ENCODE peak calls at places on chromosomes 13 and 19, in nine cellular contexts. One of them, this sample, is unnamed.
A peak's percentile ranks its signal among the peaks of the same experiment; 100 is the strongest.

GRCh38 chr19:33481863-33482262 is 39.7 kb downstream of the PEPD start:
- DNase-seq in stimulated activated naive CD8-positive, alpha-beta T cell treated with anti-CD3 and anti-CD28 coated beads, Interleukin-15, amount 100 ng/mL, for 72 hours: no peak
- DNase-seq in activated naive CD8-positive, alpha-beta T cell treated with anti-CD3 and anti-CD28 coated beads for 36 hours: no peak
- DNase-seq in HTR-8/SVneo: no peak
- DNase-seq in neural crest cell: no peak
- DNase-seq in NCI-H1092: no peak
- DNase-seq in NCI-H446: no peak
- DNase-seq in mesothelial cell of epicardium: no peak
- DNase-seq in thoracic aorta: no peak
- DNase-seq in this sample: no peak

GRCh38 chr19:50171752-50172151 is 8.7 kb upstream of the IZUMO2 start:
- DNase-seq in thoracic aorta: no peak
- DNase-seq in mesothelial cell of epicardium: no peak
- DNase-seq in HTR-8/SVneo: no peak
- DNase-seq in stimulated activated naive CD8-positive, alpha-beta T cell treated with anti-CD3 and anti-CD28 coated beads, Interleukin-15, amount 100 ng/mL, for 72 hours: no peak
- DNase-seq in NCI-H446: no peak
- DNase-seq in NCI-H1092: no peak
- DNase-seq in activated naive CD8-positive, alpha-beta T cell treated with anti-CD3 and anti-CD28 coated beads for 36 hours: no peak
- DNase-seq in neural crest cell: no peak
- DNase-seq in this sample: no peak

GRCh38 chr19:11091343-11092153 is 2.3 kb downstream of the LDLR start:
- DNase-seq in HTR-8/SVneo: peak; percentile 70
- DNase-seq in activated naive CD8-positive, alpha-beta T cell treated with anti-CD3 and anti-CD28 coated beads for 36 hours: peak; percentile 30
- DNase-seq in NCI-H1092: no peak
- DNase-seq in thoracic aorta: peak; percentile 57
- DNase-seq in mesothelial cell of epicardium: peak; percentile 41
- DNase-seq in neural crest cell: no peak
- DNase-seq in NCI-H446: no peak
- DNase-seq in stimulated activated naive CD8-positive, alpha-beta T cell treated with anti-CD3 and anti-CD28 coated beads, Interleukin-15, amount 100 ng/mL, for 72 hours: peak; percentile 43
- DNase-seq in this sample: peak; percentile 9

GRCh38 chr13:74290324-74290773 is 156.1 kb upstream of the KLF12 start:
- DNase-seq in stimulated activated naive CD8-positive, alpha-beta T cell treated with anti-CD3 and anti-CD28 coated beads, Interleukin-15, amount 100 ng/mL, for 72 hours: peak; percentile 63
- DNase-seq in thoracic aorta: no peak
- DNase-seq in HTR-8/SVneo: peak; percentile 25
- DNase-seq in neural crest cell: peak; percentile 2
- DNase-seq in NCI-H1092: peak; percentile 89
- DNase-seq in NCI-H446: no peak
- DNase-seq in mesothelial cell of epicardium: no peak
- DNase-seq in activated naive CD8-positive, alpha-beta T cell treated with anti-CD3 and anti-CD28 coated beads for 36 hours: peak; percentile 57
- DNase-seq in this sample: peak; percentile 28

GRCh38 chr13:26011996-26012688 is 39.7 kb downstream of the SHISA2 start:
- DNase-seq in activated naive CD8-positive, alpha-beta T cell treated with anti-CD3 and anti-CD28 coated beads for 36 hours: peak; percentile 71
- DNase-seq in stimulated activated naive CD8-positive, alpha-beta T cell treated with anti-CD3 and anti-CD28 coated beads, Interleukin-15, amount 100 ng/mL, for 72 hours: peak; percentile 66
- DNase-seq in NCI-H446: no peak
- DNase-seq in neural crest cell: no peak
- DNase-seq in HTR-8/SVneo: no peak
- DNase-seq in thoracic aorta: no peak
- DNase-seq in NCI-H1092: no peak
- DNase-seq in mesothelial cell of epicardium: no peak
- DNase-seq in this sample: no peak

GRCh38 chr19:35777411-35777841 is 2.1 kb downstream of the ARHGAP33 start:
- DNase-seq in HTR-8/SVneo: no peak
- DNase-seq in NCI-H446: no peak
- DNase-seq in mesothelial cell of epicardium: no peak
- DNase-seq in stimulated activated naive CD8-positive, alpha-beta T cell treated with anti-CD3 and anti-CD28 coated beads, Interleukin-15, amount 100 ng/mL, for 72 hours: no peak
- DNase-seq in activated naive CD8-positive, alpha-beta T cell treated with anti-CD3 and anti-CD28 coated beads for 36 hours: no peak
- DNase-seq in NCI-H1092: no peak
- DNase-seq in thoracic aorta: no peak
- DNase-seq in neural crest cell: peak; percentile 44
- DNase-seq in this sample: no peak

GRCh38 chr13:109904218-109904617 is 117.8 kb upstream of the IRS2 start:
- DNase-seq in mesothelial cell of epicardium: no peak
- DNase-seq in NCI-H446: no peak
- DNase-seq in HTR-8/SVneo: no peak
- DNase-seq in activated naive CD8-positive, alpha-beta T cell treated with anti-CD3 and anti-CD28 coated beads for 36 hours: no peak
- DNase-seq in stimulated activated naive CD8-positive, alpha-beta T cell treated with anti-CD3 and anti-CD28 coated beads, Interleukin-15, amount 100 ng/mL, for 72 hours: no peak
- DNase-seq in NCI-H1092: no peak
- DNase-seq in neural crest cell: no peak
- DNase-seq in thoracic aorta: no peak
- DNase-seq in this sample: no peak

GRCh38 chr19:12796146-12797071 is 5.1 kb downstream of the JUNB start:
- DNase-seq in mesothelial cell of epicardium: peak; percentile 81
- DNase-seq in activated naive CD8-positive, alpha-beta T cell treated with anti-CD3 and anti-CD28 coated beads for 36 hours: peak; percentile 71
- DNase-seq in NCI-H446: peak; percentile 90
- DNase-seq in neural crest cell: peak; percentile 88
- DNase-seq in thoracic aorta: no peak
- DNase-seq in HTR-8/SVneo: no peak
- DNase-seq in stimulated activated naive CD8-positive, alpha-beta T cell treated with anti-CD3 and anti-CD28 coated beads, Interleukin-15, amount 100 ng/mL, for 72 hours: peak; percentile 74
- DNase-seq in NCI-H1092: peak; percentile 68
- DNase-seq in this sample: no peak

GRCh38 chr13:43072394-43072793 is 49.0 kb downstream of the DNAJC15 start:
- DNase-seq in stimulated activated naive CD8-positive, alpha-beta T cell treated with anti-CD3 and anti-CD28 coated beads, Interleukin-15, amount 100 ng/mL, for 72 hours: no peak
- DNase-seq in HTR-8/SVneo: no peak
- DNase-seq in thoracic aorta: no peak
- DNase-seq in mesothelial cell of epicardium: no peak
- DNase-seq in NCI-H446: no peak
- DNase-seq in neural crest cell: no peak
- DNase-seq in activated naive CD8-positive, alpha-beta T cell treated with anti-CD3 and anti-CD28 coated beads for 36 hours: no peak
- DNase-seq in NCI-H1092: no peak
- DNase-seq in this sample: no peak

GRCh38 chr13:71759506-71760225 is 107.3 kb downstream of the DACH1 start:
- DNase-seq in mesothelial cell of epicardium: no peak
- DNase-seq in NCI-H446: no peak
- DNase-seq in HTR-8/SVneo: no peak
- DNase-seq in stimulated activated naive CD8-positive, alpha-beta T cell treated with anti-CD3 and anti-CD28 coated beads, Interleukin-15, amount 100 ng/mL, for 72 hours: no peak
- DNase-seq in NCI-H1092: no peak
- DNase-seq in activated naive CD8-positive, alpha-beta T cell treated with anti-CD3 and anti-CD28 coated beads for 36 hours: no peak
- DNase-seq in thoracic aorta: no peak
- DNase-seq in neural crest cell: peak; percentile 19
- DNase-seq in this sample: no peak

GRCh38 chr19:48443262-48443661 is 2.5 kb upstream of the GRWD1 start:
- DNase-seq in NCI-H446: peak; percentile 29
- DNase-seq in NCI-H1092: no peak
- DNase-seq in thoracic aorta: no peak
- DNase-seq in mesothelial cell of epicardium: no peak
- DNase-seq in neural crest cell: no peak
- DNase-seq in stimulated activated naive CD8-positive, alpha-beta T cell treated with anti-CD3 and anti-CD28 coated beads, Interleukin-15, amount 100 ng/mL, for 72 hours: no peak
- DNase-seq in activated naive CD8-positive, alpha-beta T cell treated with anti-CD3 and anti-CD28 coated beads for 36 hours: no peak
- DNase-seq in HTR-8/SVneo: no peak
- DNase-seq in this sample: no peak

GRCh38 chr19:49489601-49490167 is 2.3 kb downstream of the RPL13A start:
- DNase-seq in HTR-8/SVneo: no peak
- DNase-seq in NCI-H1092: no peak
- DNase-seq in activated naive CD8-positive, alpha-beta T cell treated with anti-CD3 and anti-CD28 coated beads for 36 hours: no peak
- DNase-seq in mesothelial cell of epicardium: no peak
- DNase-seq in neural crest cell: no peak
- DNase-seq in NCI-H446: no peak
- DNase-seq in stimulated activated naive CD8-positive, alpha-beta T cell treated with anti-CD3 and anti-CD28 coated beads, Interleukin-15, amount 100 ng/mL, for 72 hours: no peak
- DNase-seq in thoracic aorta: no peak
- DNase-seq in this sample: no peak

GRCh38 chr13:102325321-102325720 is 76.5 kb downstream of the FGF14 start:
- DNase-seq in HTR-8/SVneo: no peak
- DNase-seq in mesothelial cell of epicardium: no peak
- DNase-seq in activated naive CD8-positive, alpha-beta T cell treated with anti-CD3 and anti-CD28 coated beads for 36 hours: no peak
- DNase-seq in NCI-H1092: no peak
- DNase-seq in NCI-H446: no peak
- DNase-seq in stimulated activated naive CD8-positive, alpha-beta T cell treated with anti-CD3 and anti-CD28 coated beads, Interleukin-15, amount 100 ng/mL, for 72 hours: no peak
- DNase-seq in neural crest cell: no peak
- DNase-seq in thoracic aorta: no peak
- DNase-seq in this sample: no peak

GRCh38 chr13:49651775-49652690 is 23.7 kb downstream of the ARL11 start:
- DNase-seq in neural crest cell: no peak
- DNase-seq in activated naive CD8-positive, alpha-beta T cell treated with anti-CD3 and anti-CD28 coated beads for 36 hours: no peak
- DNase-seq in NCI-H1092: no peak
- DNase-seq in thoracic aorta: no peak
- DNase-seq in NCI-H446: no peak
- DNase-seq in stimulated activated naive CD8-positive, alpha-beta T cell treated with anti-CD3 and anti-CD28 coated beads, Interleukin-15, amount 100 ng/mL, for 72 hours: no peak
- DNase-seq in HTR-8/SVneo: no peak
- DNase-seq in mesothelial cell of epicardium: no peak
- DNase-seq in this sample: peak; percentile 95

GRCh38 chr13:28854657-28855056 is 34.5 kb downstream of the MTUS2 start:
- DNase-seq in stimulated activated naive CD8-positive, alpha-beta T cell treated with anti-CD3 and anti-CD28 coated beads, Interleukin-15, amount 100 ng/mL, for 72 hours: no peak
- DNase-seq in HTR-8/SVneo: no peak
- DNase-seq in mesothelial cell of epicardium: no peak
- DNase-seq in thoracic aorta: no peak
- DNase-seq in NCI-H1092: no peak
- DNase-seq in neural crest cell: no peak
- DNase-seq in NCI-H446: no peak
- DNase-seq in activated naive CD8-positive, alpha-beta T cell treated with anti-CD3 and anti-CD28 coated beads for 36 hours: no peak
- DNase-seq in this sample: no peak

GRCh38 chr19:5966215-5966614 is 11.7 kb downstream of the RANBP3 start:
- DNase-seq in mesothelial cell of epicardium: no peak
- DNase-seq in HTR-8/SVneo: no peak
- DNase-seq in NCI-H1092: no peak
- DNase-seq in stimulated activated naive CD8-positive, alpha-beta T cell treated with anti-CD3 and anti-CD28 coated beads, Interleukin-15, amount 100 ng/mL, for 72 hours: no peak
- DNase-seq in thoracic aorta: no peak
- DNase-seq in activated naive CD8-positive, alpha-beta T cell treated with anti-CD3 and anti-CD28 coated beads for 36 hours: no peak
- DNase-seq in NCI-H446: no peak
- DNase-seq in neural crest cell: no peak
- DNase-seq in this sample: no peak

GRCh38 chr19:1495799-1496713 is 5.1 kb downstream of the REEP6 start:
- DNase-seq in activated naive CD8-positive, alpha-beta T cell treated with anti-CD3 and anti-CD28 coated beads for 36 hours: no peak
- DNase-seq in stimulated activated naive CD8-positive, alpha-beta T cell treated with anti-CD3 and anti-CD28 coated beads, Interleukin-15, amount 100 ng/mL, for 72 hours: no peak
- DNase-seq in thoracic aorta: no peak
- DNase-seq in mesothelial cell of epicardium: no peak
- DNase-seq in NCI-H1092: no peak
- DNase-seq in neural crest cell: no peak
- DNase-seq in NCI-H446: no peak
- DNase-seq in HTR-8/SVneo: no peak
- DNase-seq in this sample: no peak

GRCh38 chr13:32883501-32883900 is 132.7 kb upstream of the KL start:
- DNase-seq in HTR-8/SVneo: no peak
- DNase-seq in thoracic aorta: no peak
- DNase-seq in mesothelial cell of epicardium: no peak
- DNase-seq in NCI-H446: peak; percentile 79
- DNase-seq in neural crest cell: no peak
- DNase-seq in NCI-H1092: peak; percentile 42
- DNase-seq in activated naive CD8-positive, alpha-beta T cell treated with anti-CD3 and anti-CD28 coated beads for 36 hours: no peak
- DNase-seq in stimulated activated naive CD8-positive, alpha-beta T cell treated with anti-CD3 and anti-CD28 coated beads, Interleukin-15, amount 100 ng/mL, for 72 hours: no peak
- DNase-seq in this sample: no peak

This sample was measured in gastrocnemius medialis.